ENCODE peak calls at places on chromosomes 11 and 22, in ten cellular contexts. U is NB4; G is SHP77; B is HFFc6; V is kidney tubule cell; O is brain microvascular endothelial cell; E is uterus; Z is H7; H is activated CD4-positive, alpha-beta T cell treated with anti-CD3 and anti-CD28 coated beads for 36 hours; F is stomach. P is an unnamed sample.

GRCh38 chr11:110410638-110411037 is 19.1 kb upstream of the FDX1 start:
- DNase-seq in U (peak), G (no peak), B (no peak), V (no peak), O (no peak), E (no peak), Z (no peak), H (no peak), F (no peak), P (no peak)

GRCh38 chr22:48084749-48085090 is 1322.3 kb downstream of the TBC1D22A start:
- DNase-seq in U (no peak), G (no peak), B (no peak), V (no peak), O (no peak), E (no peak), Z (no peak), H (no peak), F (no peak), P (no peak)

GRCh38 chr22:47202819-47203553 is 440.5 kb downstream of the TBC1D22A start:
- DNase-seq in U (no peak), G (no peak), B (no peak), V (no peak), O (no peak), E (no peak), Z (no peak), H (no peak), F (no peak), P (peak)

GRCh38 chr11:16091862-16092261 is 264.5 kb downstream of the SOX6 start:
- DNase-seq in U (no peak), G (no peak), B (no peak), V (no peak), O (no peak), E (no peak), Z (no peak), H (no peak), F (no peak), P (no peak)

GRCh38 chr11:73184953-73185671 is 33.0 kb upstream of the P2RY2 start:
- DNase-seq in U (peak), G (peak), B (peak), V (peak), O (peak), E (no peak), Z (peak), H (peak), F (peak), P (peak)

GRCh38 chr22:36304429-36304828 is 51.5 kb downstream of the APOL1 start:
- DNase-seq in U (no peak), G (no peak), B (no peak), V (peak), O (no peak), E (no peak), Z (no peak), H (no peak), F (no peak), P (no peak)

GRCh38 chr11:69442012-69442806 is 39.3 kb upstream of the LINC01488 start:
- DNase-seq in U (peak), G (no peak), B (peak), V (peak), O (no peak), E (no peak), Z (no peak), H (peak), F (no peak), P (no peak)

GRCh38 chr22:49850021-49850911 is 3.4 kb upstream of the ZBED4 start:
- DNase-seq in U (no peak), G (no peak), B (no peak), V (no peak), O (no peak), E (no peak), Z (peak), H (no peak), F (no peak), P (no peak)

P was measured in colonic mucosa.